ENCODE peak calls at places on chromosomes 16 and 17, in five cellular contexts. Y is HEK293T, Z is pulmonary artery endothelial cell, L is RPMI8226, W is HT1080. O is an unnamed sample.

GRCh38 chr17:15469260-15469659 is 1.8 kb upstream of the CDRT4 start:
- DNase-seq in Y (no peak), Z (peak; percentile 37), L (peak; percentile 9), W (peak; percentile 65), O (no peak)

GRCh38 chr17:9644910-9645751 is at the start of gene USP43:
- DNase-seq in Y (peak; percentile 62), Z (no peak), L (peak; percentile 72), W (no peak), O (no peak)

GRCh38 chr16:70588565-70588964 is 57.8 kb upstream of the IL34 start:
- DNase-seq in Y (no peak), Z (peak; percentile 80), L (no peak), W (no peak), O (no peak)

GRCh38 chr17:43010667-43011308 is 4.2 kb downstream of the IFI35 start:
- DNase-seq in Y (no peak), Z (no peak), L (no peak), W (no peak), O (no peak)

GRCh38 chr16:79069634-79070033 is 530.9 kb downstream of the MAF start:
- DNase-seq in Y (no peak), Z (no peak), L (no peak), W (no peak), O (no peak)

GRCh38 chr17:29179232-29180036 is 764 bp downstream of the MYO18A start:
- DNase-seq in Y (no peak), Z (no peak), L (no peak), W (no peak), O (no peak)

GRCh38 chr17:72870437-72870985 is 222.0 kb downstream of the SLC39A11 start:
- DNase-seq in Y (no peak), Z (no peak), L (no peak), W (no peak), O (no peak)

GRCh38 chr16:86581458-86581857 is 3.1 kb downstream of the FOXL1 start:
- DNase-seq in Y (no peak), Z (no peak), L (no peak), W (no peak), O (no peak)

GRCh38 chr16:17777461-17777863 is 306.7 kb upstream of the XYLT1 start:
- DNase-seq in Y (no peak), Z (no peak), L (no peak), W (peak; percentile 78), O (no peak)

GRCh38 chr16:46908540-46909372 is 24.6 kb downstream of the GPT2 start:
- DNase-seq in Y (peak; percentile 75), Z (peak; percentile 32), L (peak; percentile 66), W (peak; percentile 34), O (no peak)

GRCh38 chr17:951388-952132 is 28.0 kb downstream of the NXN start:
- DNase-seq in Y (peak; percentile 15), Z (no peak), L (no peak), W (peak; percentile 51), O (no peak)